ENCODE peak calls at places on chromosomes 1 and 21, in seven cellular contexts. Z is activated naive CD4-positive, alpha-beta T cell treated with Interleukin-2 at 50 U/mL for 16 hours; P is MV-4-11; Y is colonic mucosa; B is H4; N is hepatic stellate cell; G is renal cortical epithelial cell. V is an unnamed sample.

GRCh38 chr21:16117851-16118592 is 388.2 kb downstream of the USP25 start:
- DNase-seq in N (no peak), G (peak), B (peak), P (no peak), Z (no peak), Y (no peak), V (no peak)

GRCh38 chr1:23366598-23366997 is 3.0 kb downstream of the ZNF436 start:
- DNase-seq in Z (no peak), P (no peak), G (no peak), B (no peak), N (no peak), Y (no peak), V (no peak)

GRCh38 chr1:154860154-154860870 is 9.8 kb downstream of the KCNN3 start:
- DNase-seq in Z (no peak), N (no peak), G (no peak), B (no peak), P (peak), Y (no peak), V (peak)

GRCh38 chr1:217133958-217134856 is 411.0 kb upstream of the ESRRG start:
- DNase-seq in Z (no peak), B (no peak), N (no peak), G (no peak), Y (no peak), P (no peak), V (no peak)

GRCh38 chr21:38984982-38985422 is 179.3 kb downstream of the ETS2 start:
- DNase-seq in Z (no peak), P (peak), N (peak), Y (no peak), B (peak), G (peak), V (no peak)

GRCh38 chr1:159924025-159924790 is 1.1 kb downstream of the TAGLN2 start:
- DNase-seq in Z (peak), N (peak), Y (peak), B (peak), G (peak), P (peak), V (peak)

GRCh38 chr1:23422313-23422877 is 2.2 kb downstream of the TCEA3 start:
- DNase-seq in Z (peak), P (peak), N (peak), Y (peak), G (peak), B (peak), V (no peak)

GRCh38 chr1:46411601-46412341 is 17.7 kb downstream of the FAAH start:
- DNase-seq in B (no peak), N (no peak), P (no peak), G (no peak), Y (no peak), Z (peak), V (no peak)

GRCh38 chr1:156461781-156462647 is 38.6 kb downstream of the MEF2D start:
- DNase-seq in N (no peak), Z (no peak), B (no peak), P (peak), G (no peak), Y (peak), V (no peak)

GRCh38 chr1:152110860-152111514 is 4.3 kb downstream of the TCHH start:
- DNase-seq in G (no peak), N (peak), P (peak), Y (peak), B (peak), Z (peak), V (no peak)

GRCh38 chr1:115666206-115666605 is 24.4 kb downstream of the VANGL1 start:
- DNase-seq in Y (no peak), G (no peak), N (no peak), Z (no peak), P (no peak), B (no peak), V (no peak)

GRCh38 chr1:235093013-235093618 is 35.5 kb downstream of the TOMM20 start:
- DNase-seq in N (peak), G (no peak), P (peak), Z (no peak), B (peak), Y (peak), V (no peak)

GRCh38 chr1:228213917-228214808 is 6.3 kb downstream of the OBSCN start:
- DNase-seq in N (no peak), Z (no peak), P (no peak), G (no peak), Y (no peak), B (no peak), V (no peak)

GRCh38 chr1:3570081-3570986 is 41.0 kb downstream of the MEGF6 start:
- DNase-seq in P (no peak), Y (no peak), G (no peak), N (no peak), B (no peak), Z (no peak), V (no peak)

GRCh38 chr1:114997510-114997909 is 32.1 kb upstream of the TSHB start:
- DNase-seq in G (no peak), B (no peak), P (no peak), Z (no peak), Y (no peak), N (no peak), V (no peak)

GRCh38 chr1:165356876-165357275 is 361 bp upstream of the LMX1A start:
- DNase-seq in G (no peak), B (no peak), N (no peak), Y (no peak), P (no peak), Z (no peak), V (no peak)

GRCh38 chr1:223533708-223534107 is 131.8 kb downstream of the CAPN8 start:
- DNase-seq in Z (no peak), Y (no peak), N (no peak), P (no peak), G (no peak), B (no peak), V (no peak)

GRCh38 chr1:67760030-67760821 is 73.0 kb downstream of the GNG12 start:
- DNase-seq in Y (peak), P (peak), B (peak), N (peak), G (peak), Z (peak), V (peak)

GRCh38 chr1:151833172-151833571 is 1.6 kb upstream of the RORC start:
- DNase-seq in Y (no peak), B (no peak), Z (no peak), N (no peak), G (no peak), P (no peak), V (no peak)

GRCh38 chr1:205920861-205921558 is 22.2 kb downstream of the SLC26A9 start:
- DNase-seq in G (no peak), B (no peak), N (no peak), P (no peak), Z (no peak), Y (no peak), V (no peak)

GRCh38 chr1:25031966-25032667 is 102.0 kb upstream of the RUNX3 start:
- DNase-seq in B (no peak), Z (peak), Y (no peak), G (no peak), P (no peak), N (no peak), V (no peak)

GRCh38 chr1:173239058-173239457 is 31.9 kb upstream of the TNFSF4 start:
- DNase-seq in N (no peak), B (no peak), P (no peak), G (no peak), Y (no peak), Z (no peak), V (no peak)

GRCh38 chr1:14713077-14713476 is 114.6 kb downstream of the KAZN start:
- DNase-seq in N (no peak), Z (no peak), Y (no peak), G (no peak), B (no peak), P (no peak), V (no peak)

GRCh38 chr1:79037085-79037484 is 30.6 kb upstream of the ADGRL4 start:
- DNase-seq in N (no peak), G (no peak), P (no peak), Y (no peak), Z (no peak), B (no peak), V (no peak)